ENCODE peak calls at places on chromosome 21, in seven cellular contexts. Z is Peyer's patch, G is heart left ventricle, A is breast epithelium, C is prostate gland, P is gastrocnemius medialis, R is upper lobe of left lung. F is an unnamed sample.

GRCh38 chr21:8989883-8990325 is 1531.5 kb upstream of the TPTE start:
- DNase-seq in Z (no peak), P (no peak), C (no peak), A (no peak), R (no peak), G (no peak), F (no peak)

GRCh38 chr21:21232320-21232719 is 234.1 kb downstream of the NCAM2 start:
- DNase-seq in P (no peak), A (no peak), G (no peak), R (no peak), C (no peak), Z (no peak), F (no peak)

GRCh38 chr21:46636550-46637289 is 1.2 kb downstream of the PRMT2 start:
- DNase-seq in A (no peak), Z (no peak), C (no peak), G (no peak), R (no peak), P (no peak), F (no peak)

GRCh38 chr21:25062061-25062460 is 545.2 kb downstream of the MRPL39 start:
- DNase-seq in R (no peak), Z (no peak), A (no peak), P (no peak), C (no peak), G (no peak), F (no peak)

GRCh38 chr21:38796426-38796825 is 9.3 kb upstream of the ETS2 start:
- DNase-seq in A (no peak), G (no peak), P (no peak), R (no peak), Z (no peak), C (no peak), F (no peak)

GRCh38 chr21:30714436-30714835 is 4.1 kb downstream of the KRTAP21-3 start:
- DNase-seq in Z (no peak), G (no peak), A (no peak), R (no peak), P (no peak), C (no peak), F (no peak)

GRCh38 chr21:46295996-46296752 is 10.0 kb downstream of the YBEY start:
- DNase-seq in Z (peak), P (peak), R (peak), C (no peak), G (peak), A (peak), F (peak)

GRCh38 chr21:40143822-40144525 is 276.7 kb downstream of the PCP4 start:
- DNase-seq in C (peak), G (no peak), R (no peak), A (peak), Z (peak), P (no peak), F (no peak)

GRCh38 chr21:45578811-45579381 is 36.7 kb upstream of the SLC19A1 start:
- DNase-seq in C (no peak), A (no peak), G (no peak), R (no peak), P (no peak), Z (peak), F (peak)

GRCh38 chr21:24308183-24308582 is 1299.1 kb downstream of the MRPL39 start:
- DNase-seq in P (no peak), G (no peak), A (no peak), Z (no peak), R (no peak), C (no peak), F (no peak)

GRCh38 chr21:46057111-46057709 is 40.7 kb upstream of the COL6A2 start:
- DNase-seq in P (peak), Z (peak), A (no peak), R (peak), G (no peak), C (no peak), F (peak)

GRCh38 chr21:39715804-39716397 is 29.1 kb upstream of the IGSF5 start:
- DNase-seq in A (peak), P (peak), R (peak), G (peak), Z (peak), C (peak), F (peak)

GRCh38 chr21:29677326-29677725 is 262.5 kb downstream of the GRIK1 start:
- DNase-seq in R (no peak), A (no peak), G (no peak), Z (no peak), P (no peak), C (no peak), F (no peak)

GRCh38 chr21:34579411-34579810 is 35.5 kb downstream of the RCAN1 start:
- DNase-seq in Z (no peak), C (no peak), G (no peak), R (no peak), A (no peak), P (no peak), F (no peak)

GRCh38 chr21:39125752-39126485 is 57.3 kb downstream of the PSMG1 start:
- DNase-seq in A (peak), G (peak), P (peak), R (peak), C (peak), Z (peak), F (no peak)

GRCh38 chr21:42576639-42577038 is 63.0 kb downstream of the SLC37A1 start:
- DNase-seq in A (no peak), P (no peak), C (no peak), G (no peak), Z (no peak), R (no peak), F (no peak)

GRCh38 chr21:42575111-42575510 is 61.5 kb downstream of the SLC37A1 start:
- DNase-seq in P (no peak), Z (peak), A (no peak), G (peak), R (peak), C (no peak), F (no peak)

GRCh38 chr21:42571391-42572150 is 57.9 kb downstream of the SLC37A1 start:
- DNase-seq in C (no peak), G (peak), Z (peak), R (peak), P (no peak), A (no peak), F (no peak)

GRCh38 chr21:42572906-42573495 is 59.3 kb downstream of the SLC37A1 start:
- DNase-seq in G (peak), P (no peak), Z (peak), A (no peak), C (no peak), R (peak), F (no peak)

GRCh38 chr21:42574234-42575027 is 60.8 kb downstream of the SLC37A1 start:
- DNase-seq in R (peak), A (no peak), C (no peak), Z (peak), G (peak), P (no peak), F (no peak)
- TF ChIP-seq CTCF in R (no peak), A (no peak), C (no peak), Z (no peak), G (no peak), P (no peak), F (no peak)

GRCh38 chr21:42685036-42685435 is 31.6 kb downstream of the PDE9A start:
- DNase-seq in R (no peak), G (no peak), C (no peak), Z (no peak), A (no peak), P (no peak), F (no peak)
- TF ChIP-seq POLR2A in R (no peak), G (no peak), C (no peak), Z (no peak), A (no peak), P (no peak), F (no peak)

GRCh38 chr21:26843912-26844257 is 1.3 kb downstream of the ADAMTS1 start:
- DNase-seq in R (no peak), G (no peak), C (no peak), Z (no peak), P (no peak), A (no peak), F (no peak)
- H3K4me3 ChIP-seq in R (peak), G (peak), C (peak), Z (peak), P (peak), A (peak), F (peak)

GRCh38 chr21:44574457-44575306 is 1.2 kb downstream of the KRTAP10-4 start:
- DNase-seq in Z (peak), R (no peak), G (no peak), C (no peak), A (no peak), P (no peak), F (peak)
- TF ChIP-seq CTCF in Z (no peak), R (no peak), G (no peak), C (no peak), A (no peak), P (no peak), F (no peak)

GRCh38 chr21:42010507-42011493 is 640 bp upstream of the ZBTB21 start:
- DNase-seq in Z (peak), G (no peak), P (no peak), C (peak), A (peak), R (peak), F (no peak)
- TF ChIP-seq POLR2A in Z (no peak), G (no peak), P (no peak), C (peak), A (no peak), R (peak), F (no peak)

GRCh38 chr21:35616090-35616489 is 444.2 kb downstream of the SETD4 start:
- DNase-seq in G (no peak), C (no peak), P (no peak), A (no peak), R (no peak), Z (no peak), F (no peak)
- H3K4me3 ChIP-seq in G (no peak), C (no peak), P (no peak), A (no peak), R (no peak), Z (no peak), F (no peak)

GRCh38 chr21:37219766-37220432 is 47.2 kb downstream of the VPS26C start:
- DNase-seq in G (no peak), A (no peak), Z (no peak), P (no peak), C (no peak), R (no peak), F (peak)

GRCh38 chr21:37220981-37221664 is 46.0 kb downstream of the VPS26C start:
- DNase-seq in R (peak), P (peak), G (peak), A (peak), C (peak), Z (peak), F (peak)

GRCh38 chr21:37223804-37224345 is 43.3 kb downstream of the VPS26C start:
- DNase-seq in R (no peak), Z (no peak), G (no peak), P (no peak), A (no peak), C (no peak), F (no peak)

GRCh38 chr21:37224861-37225260 is 42.3 kb downstream of the VPS26C start:
- DNase-seq in G (no peak), R (no peak), A (no peak), Z (no peak), P (no peak), C (no peak), F (no peak)

GRCh38 chr21:37220433-37220980 is 46.6 kb downstream of the VPS26C start:
- DNase-seq in C (no peak), P (no peak), A (no peak), G (no peak), R (peak), Z (peak), F (no peak)
- TF ChIP-seq CTCF in C (no peak), P (no peak), A (peak), G (no peak), R (no peak), Z (no peak), F (no peak)

GRCh38 chr21:41879190-41879998 is at the start of gene PRDM15:
- DNase-seq in G (peak), C (peak), A (peak), P (peak), Z (peak), R (peak), F (peak)
- TF ChIP-seq POLR2A in G (no peak), C (peak), A (no peak), P (no peak), Z (no peak), R (no peak), F (no peak)

GRCh38 chr21:17612565-17613241 is at the start of gene BTG3:
- DNase-seq in C (peak), P (peak), G (peak), Z (peak), R (peak), A (peak), F (peak)

GRCh38 chr21:17610862-17611261 is 1.8 kb downstream of the BTG3 start:
- DNase-seq in R (peak), C (peak), G (no peak), P (no peak), Z (no peak), A (no peak), F (no peak)

GRCh38 chr21:17611414-17612022 is 1.2 kb downstream of the BTG3 start:
- DNase-seq in P (peak), R (peak), Z (peak), C (peak), A (peak), G (peak), F (peak)

GRCh38 chr21:17613242-17613676 is 558 bp upstream of the BTG3 start:
- DNase-seq in Z (peak), C (peak), G (peak), R (peak), P (peak), A (peak), F (peak)

DNA sequence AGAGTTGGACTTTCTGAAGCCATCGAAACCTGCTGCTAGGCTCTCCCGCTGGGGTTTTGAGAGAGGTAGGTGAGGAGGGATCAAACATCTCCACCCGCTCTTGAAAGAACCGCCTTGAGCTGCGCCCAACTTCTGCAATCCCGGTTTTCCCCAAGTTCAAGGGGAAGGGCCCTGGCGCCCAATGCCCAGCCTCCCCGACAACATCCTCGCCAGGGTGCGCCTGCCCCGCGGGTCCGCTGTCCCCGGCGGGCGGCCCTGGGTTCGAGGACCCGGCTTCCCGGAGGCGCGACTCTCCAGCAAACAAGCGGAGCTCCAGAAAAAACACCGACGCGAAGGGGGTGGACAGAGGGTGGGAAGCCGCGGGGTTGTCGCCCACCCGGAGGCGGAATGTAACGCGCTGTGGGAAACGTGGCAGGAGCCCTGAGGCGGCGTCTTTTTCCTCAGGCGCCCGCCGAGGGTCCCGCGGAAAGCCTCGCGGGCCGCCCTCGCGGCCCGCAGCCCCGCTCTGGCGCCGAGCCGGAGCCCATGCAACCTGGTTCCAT is 607 bp downstream of the BTG3 start:
- DNase-seq in Z (peak), G (peak), C (peak), R (peak), P (no peak), A (peak), F (peak)
- H3K4me3 ChIP-seq in Z (peak), G (peak), C (peak), R (peak), P (peak), A (peak), F (peak)

DNA sequence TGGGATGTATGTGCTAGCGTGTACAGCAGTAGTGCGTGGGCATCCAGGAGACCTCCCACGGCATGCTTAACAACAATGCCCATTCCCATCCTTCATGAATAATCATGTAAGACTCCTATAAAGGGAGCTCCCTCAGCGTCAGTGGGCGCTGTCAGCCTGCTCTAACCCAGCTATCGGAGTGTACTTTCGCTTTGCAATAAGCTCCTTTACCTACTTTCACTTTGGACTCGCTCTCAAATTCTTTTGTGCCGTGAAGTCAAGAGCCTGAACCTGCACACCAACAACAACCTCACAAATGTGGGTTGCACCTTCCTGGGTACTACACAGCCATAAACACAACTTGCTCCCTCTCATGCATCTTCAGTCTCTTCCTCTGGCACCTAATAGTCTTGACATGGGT is 114.8 kb upstream of the PAXBP1 start:
- DNase-seq in Z (no peak), C (no peak), G (no peak), A (no peak), R (no peak), P (no peak), F (no peak)
- TF ChIP-seq CTCF in Z (no peak), C (no peak), G (no peak), A (no peak), R (no peak), P (no peak), F (no peak)